ENCODE peak calls at places on chromosomes 6 and 20, in five cellular contexts. G is right cardiac atrium, Z is breast epithelium, B is endothelial cell of umbilical vein, U is lower lobe of right lung. Q is an unnamed sample.

GRCh38 chr20:37877832-37878772 is 24.8 kb upstream of the VSTM2L start:
- DNase-seq in G (no peak), Z (no peak), B (no peak), U (no peak), Q (no peak)

GRCh38 chr6:142297605-142297995 is 4.2 kb upstream of the ADGRG6 start:
- DNase-seq in G (no peak), Z (no peak), B (no peak), U (no peak), Q (no peak)

GRCh38 chr6:35896228-35896627 is 24.7 kb downstream of the SRPK1 start:
- DNase-seq in G (no peak), Z (no peak), B (no peak), U (no peak), Q (no peak)

GRCh38 chr6:46325561-46326525 is 155.1 kb upstream of the ENPP5 start:
- DNase-seq in G (peak), Z (no peak), B (no peak), U (peak), Q (no peak)

GRCh38 chr20:35776513-35777101 is 4.8 kb downstream of the PHF20 start:
- DNase-seq in G (no peak), Z (peak), B (peak), U (no peak), Q (peak)

GRCh38 chr6:44423306-44423705 is 35.8 kb downstream of the CDC5L start:
- DNase-seq in G (no peak), Z (no peak), B (no peak), U (no peak), Q (no peak)

GRCh38 chr6:19153981-19154295 is 683.2 kb upstream of the ID4 start:
- DNase-seq in G (no peak), Z (no peak), B (no peak), U (no peak), Q (no peak)

GRCh38 chr6:4732691-4733315 is 43.4 kb upstream of the CDYL start:
- DNase-seq in G (peak), Z (peak), B (peak), U (no peak), Q (peak)

GRCh38 chr6:55882731-55883595 is 7.6 kb upstream of the BMP5 start:
- DNase-seq in G (no peak), Z (no peak), B (peak), U (no peak), Q (no peak)

GRCh38 chr6:169229611-169230321 is 23.9 kb downstream of the THBS2 start:
- DNase-seq in G (no peak), Z (no peak), B (no peak), U (no peak), Q (peak)
- H3K27ac ChIP-seq in G (no peak), Z (peak), B (no peak), U (no peak), Q (peak)

GRCh38 chr20:63641146-63641791 is 12.0 kb downstream of the STMN3 start:
- DNase-seq in G (peak), Z (no peak), B (peak), U (peak), Q (no peak)

GRCh38 chr20:63642518-63643247 is 10.5 kb downstream of the STMN3 start:
- DNase-seq in G (peak), Z (no peak), B (no peak), U (no peak), Q (no peak)

GRCh38 chr20:63643499-63643898 is 9.7 kb downstream of the STMN3 start:
- DNase-seq in G (peak), Z (no peak), B (no peak), U (no peak), Q (no peak)

GRCh38 chr20:63640086-63640485 is 13.1 kb downstream of the STMN3 start:
- DNase-seq in G (peak), Z (no peak), B (no peak), U (peak), Q (no peak)

GRCh38 chr20:63641792-63642517 is 11.3 kb downstream of the STMN3 start:
- DNase-seq in G (peak), Z (peak), B (peak), U (peak), Q (peak)
- H3K27ac ChIP-seq in G (peak), Z (peak), B (no peak), U (peak), Q (peak)

GRCh38 chr6:37376078-37376743 is 22.4 kb downstream of the RNF8 start:
- DNase-seq in G (no peak), Z (no peak), B (no peak), U (no peak), Q (no peak)

GRCh38 chr6:37375376-37375775 is 21.6 kb downstream of the RNF8 start:
- DNase-seq in G (no peak), Z (no peak), B (no peak), U (no peak), Q (no peak)

GRCh38 chr6:37371158-37372083 is 17.6 kb downstream of the RNF8 start:
- DNase-seq in G (no peak), Z (no peak), B (no peak), U (no peak), Q (no peak)

GRCh38 chr6:37372116-37372515 is 18.3 kb downstream of the RNF8 start:
- DNase-seq in G (no peak), Z (no peak), B (no peak), U (no peak), Q (no peak)

DNA sequence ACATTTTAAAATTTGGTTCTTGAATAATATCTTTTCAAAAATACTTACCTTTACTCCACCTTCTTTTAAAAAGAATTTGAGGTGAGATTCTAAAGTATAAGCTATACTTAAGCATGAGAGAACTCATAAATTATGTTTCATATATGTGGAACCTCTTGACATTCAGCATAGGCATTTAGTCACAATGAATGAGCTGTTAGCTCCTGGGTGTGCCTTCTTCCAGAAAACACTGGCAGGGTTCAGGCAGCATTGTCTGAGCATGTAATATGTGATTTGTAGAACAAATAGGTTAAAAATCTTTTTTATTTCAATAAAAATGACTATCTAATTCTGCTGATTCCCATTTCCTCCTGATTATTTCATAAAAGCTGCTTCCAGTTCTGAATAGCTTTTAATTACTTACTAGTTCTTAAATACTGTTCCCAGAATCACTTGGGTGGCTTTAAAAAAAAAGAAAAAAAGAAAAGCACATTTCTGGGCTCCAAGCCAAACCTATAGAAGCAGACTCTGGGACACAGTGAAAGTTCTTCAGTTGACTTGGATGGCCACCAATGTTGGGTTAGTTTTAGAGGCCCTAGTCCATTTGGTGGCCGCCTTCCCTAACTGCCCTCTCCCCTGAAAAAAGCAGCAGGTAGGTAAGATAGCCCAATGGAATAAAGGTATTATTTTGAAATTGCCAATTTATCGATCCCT is 20.2 kb downstream of the RNF8 start:
- DNase-seq in G (no peak), Z (no peak), B (peak), U (no peak), Q (no peak)
- H3K27ac ChIP-seq in G (no peak), Z (no peak), B (no peak), U (no peak), Q (no peak)

DNA sequence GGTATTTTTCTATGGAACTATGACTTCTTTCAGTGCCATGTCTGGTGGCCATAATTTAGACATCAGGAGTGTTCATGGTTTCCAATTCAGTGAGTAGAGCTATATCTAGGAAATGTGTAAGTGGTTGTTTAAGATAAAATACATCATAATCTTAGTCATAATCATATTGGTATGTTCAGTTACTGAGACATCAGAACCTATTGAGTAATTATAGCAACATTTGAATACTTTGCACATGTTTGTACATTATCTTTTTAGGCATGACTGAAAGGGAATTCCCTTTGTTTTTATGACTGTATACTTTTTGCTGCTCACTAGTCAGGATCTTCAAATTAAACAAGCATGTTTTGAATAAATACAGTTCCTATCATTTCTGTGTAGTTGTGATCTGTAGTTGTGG is 64.0 kb downstream of the STXBP5 start:
- DNase-seq in G (no peak), Z (no peak), B (peak), U (no peak), Q (no peak)
- H3K27ac ChIP-seq in G (no peak), Z (no peak), B (no peak), U (no peak), Q (no peak)

GRCh38 chr6:121526282-121526681 is 90.8 kb downstream of the GJA1 start:
- DNase-seq in G (no peak), Z (no peak), B (no peak), U (no peak), Q (no peak)

GRCh38 chr6:121522265-121522664 is 86.8 kb downstream of the GJA1 start:
- DNase-seq in G (no peak), Z (no peak), B (peak), U (no peak), Q (no peak)

GRCh38 chr6:121522771-121523386 is 87.4 kb downstream of the GJA1 start:
- DNase-seq in G (no peak), Z (no peak), B (no peak), U (no peak), Q (no peak)

GRCh38 chr6:121521164-121521555 is 85.7 kb downstream of the GJA1 start:
- DNase-seq in G (no peak), Z (no peak), B (no peak), U (no peak), Q (no peak)

GRCh38 chr6:121523628-121524027 is 88.2 kb downstream of the GJA1 start:
- DNase-seq in G (no peak), Z (no peak), B (peak), U (no peak), Q (no peak)
- H3K27ac ChIP-seq in G (no peak), Z (no peak), B (peak), U (no peak), Q (no peak)

DNA sequence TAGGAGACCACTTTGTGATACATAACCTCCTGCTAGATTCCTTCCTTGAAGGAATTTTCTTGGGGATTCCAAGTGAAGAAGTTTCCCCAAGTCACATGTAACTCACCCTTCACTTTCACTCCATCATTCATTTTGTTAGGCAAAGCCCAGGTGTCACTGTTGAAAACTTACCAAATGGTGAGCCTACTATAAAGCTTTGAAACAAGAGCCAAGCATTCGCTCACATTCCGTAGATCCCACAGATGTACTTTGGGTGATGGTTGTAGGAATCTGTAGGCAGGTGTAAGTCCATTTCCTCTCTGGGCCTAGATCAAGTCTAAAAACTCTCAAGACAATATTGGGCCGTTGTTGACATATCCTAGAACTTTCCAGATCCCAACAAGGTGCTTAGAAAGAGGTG is 74.1 kb downstream of the PRDM1 start:
- DNase-seq in G (no peak), Z (no peak), B (no peak), U (no peak), Q (no peak)
- H3K27ac ChIP-seq in G (no peak), Z (no peak), B (no peak), U (no peak), Q (no peak)

GRCh38 chr6:79670789-79671188 is 39.7 kb downstream of the SH3BGRL2 start:
- DNase-seq in G (no peak), Z (no peak), B (no peak), U (no peak), Q (no peak)
- H3K27ac ChIP-seq in G (no peak), Z (peak), B (peak), U (peak), Q (peak)

GRCh38 chr20:33566781-33567603 is 77.1 kb downstream of the CBFA2T2 start:
- DNase-seq in G (no peak), Z (no peak), B (no peak), U (no peak), Q (no peak)

GRCh38 chr20:33570743-33571142 is 80.8 kb downstream of the CBFA2T2 start:
- DNase-seq in G (no peak), Z (no peak), B (no peak), U (no peak), Q (no peak)

GRCh38 chr20:33569290-33570094 is 79.6 kb downstream of the CBFA2T2 start:
- DNase-seq in G (no peak), Z (no peak), B (no peak), U (no peak), Q (no peak)

GRCh38 chr20:33568378-33569289 is 78.7 kb downstream of the CBFA2T2 start:
- DNase-seq in G (no peak), Z (no peak), B (no peak), U (no peak), Q (no peak)

DNA sequence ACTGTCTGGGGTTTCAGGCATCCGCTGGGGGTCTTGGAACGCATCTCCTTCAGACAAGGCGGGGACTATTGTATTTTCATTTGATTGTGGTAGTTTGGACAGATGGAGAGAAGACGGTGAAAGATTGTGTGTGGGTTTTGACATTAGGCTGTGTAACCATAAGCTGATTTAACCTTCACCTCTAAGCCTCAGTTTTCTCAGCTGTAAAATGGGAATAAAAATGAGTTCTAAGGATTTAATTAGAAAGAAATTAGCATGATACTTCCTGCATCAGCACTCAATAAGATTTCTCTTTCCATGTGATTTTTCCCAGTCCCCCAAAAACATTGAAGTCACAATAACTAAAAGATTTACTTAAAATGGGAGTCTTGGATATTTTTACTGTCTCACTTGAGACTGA is 78.1 kb downstream of the CBFA2T2 start:
- DNase-seq in G (no peak), Z (no peak), B (no peak), U (no peak), Q (no peak)
- H3K27ac ChIP-seq in G (no peak), Z (no peak), B (no peak), U (no peak), Q (no peak)

GRCh38 chr20:58146761-58147160 is 81.7 kb downstream of the ANKRD60 start:
- DNase-seq in G (no peak), Z (no peak), B (no peak), U (no peak), Q (no peak)
- H3K27ac ChIP-seq in G (no peak), Z (no peak), B (no peak), U (no peak), Q (no peak)

GRCh38 chr6:41713650-41714291 is 21.6 kb downstream of the TFEB start:
- DNase-seq in G (no peak), Z (no peak), B (no peak), U (no peak), Q (no peak)

GRCh38 chr6:41713161-41713649 is 22.2 kb downstream of the TFEB start:
- DNase-seq in G (peak), Z (peak), B (no peak), U (peak), Q (peak)

GRCh38 chr6:41715779-41716515 is 19.5 kb downstream of the TFEB start:
- DNase-seq in G (no peak), Z (no peak), B (no peak), U (peak), Q (no peak)

GRCh38 chr6:41712651-41713103 is 22.7 kb downstream of the TFEB start:
- DNase-seq in G (peak), Z (peak), B (no peak), U (peak), Q (no peak)

GRCh38 chr6:41714556-41715273 is 20.7 kb downstream of the TFEB start:
- DNase-seq in G (no peak), Z (no peak), B (no peak), U (no peak), Q (no peak)
- H3K27ac ChIP-seq in G (peak), Z (peak), B (no peak), U (no peak), Q (peak)